ENCODE peak calls at places on chromosome 2, in six cellular contexts. E, N, J, A, K and C are unnamed samples.

GRCh38 chr2:59314367-59314766 is 1073.2 kb upstream of the FANCL start:
- DNase-seq in E (no peak), N (no peak), J (no peak), A (no peak), K (no peak), C (no peak)

GRCh38 chr2:225543626-225544025 is 144.1 kb downstream of the NYAP2 start:
- DNase-seq in E (no peak), N (no peak), J (no peak), A (no peak), K (no peak), C (no peak)

GRCh38 chr2:227147023-227147422 is 17.0 kb downstream of the COL4A4 start:
- DNase-seq in E (no peak), N (no peak), J (no peak), A (peak; percentile 40), K (no peak), C (no peak)

GRCh38 chr2:70474266-70474848 is 79.3 kb downstream of the TGFA start:
- DNase-seq in E (no peak), N (no peak), J (no peak), A (no peak), K (no peak), C (no peak)

GRCh38 chr2:121707920-121708361 is 28.7 kb downstream of the NIFK start:
- DNase-seq in E (peak; percentile 50), N (no peak), J (no peak), A (peak; percentile 55), K (no peak), C (no peak)

GRCh38 chr2:144559242-144559641 is 39.3 kb upstream of the ZEB2 start:
- DNase-seq in E (no peak), N (no peak), J (no peak), A (no peak), K (no peak), C (no peak)

GRCh38 chr2:28312307-28313278 is 80.1 kb upstream of the FOSL2 start:
- DNase-seq in E (no peak), N (no peak), J (no peak), A (no peak), K (no peak), C (no peak)

GRCh38 chr2:152183381-152184073 is 8.0 kb upstream of the STAM2 start:
- DNase-seq in E (no peak), N (no peak), J (no peak), A (no peak), K (no peak), C (no peak)

GRCh38 chr2:18611604-18612003 is 22.2 kb upstream of the NT5C1B start:
- DNase-seq in E (no peak), N (no peak), J (peak; percentile 28), A (no peak), K (no peak), C (no peak)

GRCh38 chr2:239365071-239365781 is 35.6 kb downstream of the HDAC4 start:
- DNase-seq in E (no peak), N (no peak), J (no peak), A (no peak), K (no peak), C (no peak)

GRCh38 chr2:118417417-118418125 is 329.3 kb downstream of the INSIG2 start:
- DNase-seq in E (no peak), N (no peak), J (no peak), A (peak; percentile 79), K (no peak), C (no peak)

GRCh38 chr2:191303349-191304005 is 58.3 kb downstream of the MYO1B start:
- DNase-seq in E (no peak), N (no peak), J (no peak), A (no peak), K (no peak), C (no peak)

GRCh38 chr2:43196773-43197567 is 29.4 kb downstream of the ZFP36L2 start:
- DNase-seq in E (no peak), N (no peak), J (no peak), A (peak; percentile 36), K (no peak), C (no peak)

GRCh38 chr2:150732064-150732463 is 244.6 kb upstream of the RND3 start:
- DNase-seq in E (no peak), N (no peak), J (no peak), A (peak; percentile 82), K (peak; percentile 54), C (no peak)

GRCh38 chr2:239249781-239250180 is 151.0 kb downstream of the HDAC4 start:
- DNase-seq in E (no peak), N (peak; percentile 86), J (peak; percentile 51), A (peak; percentile 40), K (peak; percentile 10), C (no peak)

GRCh38 chr2:98484121-98484557 is 39.5 kb downstream of the INPP4A start:
- DNase-seq in E (no peak), N (no peak), J (no peak), A (no peak), K (no peak), C (no peak)

GRCh38 chr2:7516447-7517121 is 599.4 kb downstream of the RNF144A start:
- DNase-seq in E (no peak), N (no peak), J (no peak), A (no peak), K (no peak), C (no peak)

GRCh38 chr2:13056259-13056843 is 339.6 kb downstream of the TRIB2 start:
- DNase-seq in E (no peak), N (no peak), J (no peak), A (peak; percentile 2), K (peak; percentile 53), C (peak; percentile 23)

GRCh38 chr2:28810384-28811285 is at the start of gene SPDYA:
- DNase-seq in E (peak; percentile 70), N (peak; percentile 85), J (peak; percentile 76), A (peak; percentile 67), K (peak; percentile 75), C (peak; percentile 87)

GRCh38 chr2:2662847-2663356 is 331.8 kb upstream of the MYT1L start:
- DNase-seq in E (no peak), N (no peak), J (no peak), A (no peak), K (no peak), C (no peak)

GRCh38 chr2:71671203-71671602 is 217.8 kb downstream of the DYSF start:
- DNase-seq in E (no peak), N (no peak), J (no peak), A (no peak), K (no peak), C (no peak)

GRCh38 chr2:30707304-30707903 is 99.8 kb downstream of the CAPN13 start:
- DNase-seq in E (no peak), N (no peak), J (no peak), A (no peak), K (no peak), C (no peak)

GRCh38 chr2:150866431-150866830 is 379.0 kb upstream of the RND3 start:
- DNase-seq in E (no peak), N (no peak), J (no peak), A (peak; percentile 58), K (peak; percentile 16), C (no peak)

GRCh38 chr2:239600194-239600593 is 199.4 kb upstream of the HDAC4 start:
- DNase-seq in E (no peak), N (peak; percentile 26), J (no peak), A (no peak), K (no peak), C (no peak)

GRCh38 chr2:30708491-30709290 is 98.6 kb downstream of the CAPN13 start:
- DNase-seq in E (no peak), N (no peak), J (no peak), A (peak; percentile 39), K (peak; percentile 23), C (no peak)

GRCh38 chr2:110770696-110771425 is 38.5 kb downstream of the ACOXL start:
- DNase-seq in E (no peak), N (peak; percentile 78), J (no peak), A (peak; percentile 12), K (peak; percentile 58), C (peak; percentile 33)

GRCh38 chr2:159574246-159574645 is 42.1 kb downstream of the BAZ2B start:
- DNase-seq in E (no peak), N (no peak), J (no peak), A (peak; percentile 18), K (peak; percentile 82), C (no peak)

GRCh38 chr2:193966590-193966989 is 1690.4 kb upstream of the SLC39A10 start:
- DNase-seq in E (no peak), N (no peak), J (no peak), A (peak; percentile 84), K (peak; percentile 88), C (no peak)

GRCh38 chr2:191860760-191861466 is 14.0 kb upstream of the CAVIN2 start:
- DNase-seq in E (no peak), N (no peak), J (no peak), A (no peak), K (no peak), C (no peak)

GRCh38 chr2:118665784-118666529 is 181.5 kb downstream of the EN1 start:
- DNase-seq in E (no peak), N (no peak), J (no peak), A (peak; percentile 72), K (no peak), C (no peak)

GRCh38 chr2:222548997-222549396 is 106.9 kb downstream of the FARSB start:
- DNase-seq in E (no peak), N (no peak), J (no peak), A (peak; percentile 12), K (peak; percentile 55), C (peak; percentile 29)

GRCh38 chr2:66440011-66440542 is 5.2 kb downstream of the MEIS1 start:
- DNase-seq in E (no peak), N (peak; percentile 57), J (no peak), A (no peak), K (no peak), C (no peak)

DNA sequence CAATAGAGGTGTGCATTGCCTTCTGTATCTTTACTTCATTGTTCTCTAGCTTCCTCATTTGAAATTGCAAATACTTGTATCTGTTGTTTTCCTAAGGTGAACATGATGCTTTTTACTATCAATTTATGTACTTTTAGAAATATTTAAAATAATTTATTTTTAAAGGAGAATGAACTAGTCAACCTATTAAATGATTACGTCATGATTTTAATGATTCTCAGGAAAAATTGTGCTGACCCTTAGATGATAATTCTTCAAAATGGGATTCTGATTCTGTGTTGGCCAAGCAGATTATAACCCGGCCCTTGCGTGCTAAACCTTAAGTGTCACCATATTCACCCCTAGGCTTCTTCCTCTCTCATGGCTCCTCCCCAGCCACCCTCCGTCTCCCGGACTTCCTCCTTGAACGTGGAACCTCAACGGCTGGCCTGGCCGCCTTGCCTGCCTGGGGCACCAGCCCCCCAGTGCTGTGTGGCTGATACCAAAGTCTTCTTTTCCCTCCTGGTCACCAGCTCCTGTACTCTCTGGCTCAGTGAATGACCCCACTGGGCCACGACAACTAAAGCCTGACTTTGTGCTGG is 292.0 kb downstream of the GBX2 start:
- DNase-seq in E (no peak), N (no peak), J (no peak), A (no peak), K (no peak), C (no peak)
- H3K9me3 ChIP-seq in E (no peaks in the 10 kb centered on the region), N (no peaks in the 10 kb centered on the region), J (no peaks in the 10 kb centered on the region), A (no peaks in the 10 kb centered on the region), K (peaks cover under 1% of the 10 kb centered on the region), C (no peaks in the 10 kb centered on the region)

GRCh38 chr2:37500031-37500430 is 155.6 kb downstream of the QPCT start:
- DNase-seq in E (no peak), N (no peak), J (no peak), A (peak; percentile 79), K (no peak), C (no peak)
- H3K4me1 ChIP-seq in E (no peaks in the 10 kb centered on the region), N (no peaks in the 10 kb centered on the region), J (no peaks in the 10 kb centered on the region), A (peaks cover 6% of the 10 kb centered on the region), K (no peaks in the 10 kb centered on the region), C (no peaks in the 10 kb centered on the region)

GRCh38 chr2:240614391-240614790 is 10.9 kb upstream of the GPR35 start:
- DNase-seq in E (no peak), N (peak; percentile 26), J (no peak), A (no peak), K (no peak), C (no peak)
- H3K9me3 ChIP-seq in E (no peaks in the 10 kb centered on the region), N (no peaks in the 10 kb centered on the region), J (no peaks in the 10 kb centered on the region), A (no peaks in the 10 kb centered on the region), K (peaks cover 15% of the 10 kb centered on the region), C (no peaks in the 10 kb centered on the region)

GRCh38 chr2:8535398-8535755 is 146.5 kb upstream of the ID2 start:
- DNase-seq in E (no peak), N (no peak), J (no peak), A (no peak), K (no peak), C (no peak)
- H3K4me1 ChIP-seq in E (peaks cover 10% of the 10 kb centered on the region), N (peaks cover 10% of the 10 kb centered on the region), J (peaks cover 32% of the 10 kb centered on the region), A (no peaks in the 10 kb centered on the region), K (peaks cover 47% of the 10 kb centered on the region), C (peaks cover 10% of the 10 kb centered on the region)